ENCODE peak calls at places on chromosomes 7 and 10, in five cellular contexts. Z is HCT116, O is IMR-90, D is stomach, G is fibroblast of lung. X is an unnamed sample. For H3K4me1, the result is how much of the 10 kb centered on the place peaks cover.

GRCh38 chr7:30925117-30925516 is 13.5 kb downstream of the AQP1 start:
- DNase-seq in Z (no peak), O (no peak), D (peak), G (no peak), X (no peak)

GRCh38 chr7:156827587-156828203 is 65.3 kb downstream of the LMBR1 start:
- DNase-seq in Z (peak), O (peak), D (no peak), G (peak), X (no peak)

GRCh38 chr10:69750011-69750373 is 51.7 kb upstream of the COL13A1 start:
- DNase-seq in Z (no peak), O (no peak), D (no peak), G (no peak), X (no peak)

GRCh38 chr7:151129141-151129835 is 38.2 kb downstream of the GBX1 start:
- DNase-seq in Z (no peak), O (no peak), D (no peak), G (no peak), X (no peak)

GRCh38 chr7:96181174-96181573 is 140.7 kb downstream of the SLC25A13 start:
- DNase-seq in Z (no peak), O (no peak), D (no peak), G (peak), X (no peak)

GRCh38 chr10:949446-949845 is 17.9 kb upstream of the LARP4B start:
- DNase-seq in Z (no peak), O (no peak), D (no peak), G (no peak), X (no peak)

GRCh38 chr10:61410353-61410752 is 42.8 kb downstream of the TMEM26 start:
- DNase-seq in Z (no peak), O (no peak), D (no peak), G (no peak), X (no peak)

GRCh38 chr7:81064446-81064845 is 145.6 kb upstream of the SEMA3C start:
- DNase-seq in Z (no peak), O (peak), D (no peak), G (peak), X (no peak)

GRCh38 chr7:104861729-104862128 is 152.3 kb upstream of the KMT2E start:
- DNase-seq in Z (no peak), O (no peak), D (no peak), G (no peak), X (no peak)

GRCh38 chr10:73232887-73233286 is 14.2 kb downstream of the DNAJC9 start:
- DNase-seq in Z (no peak), O (no peak), D (no peak), G (no peak), X (no peak)

GRCh38 chr7:129434846-129435318 is 650 bp downstream of the STRIP2 start:
- DNase-seq in Z (no peak), O (peak), D (no peak), G (peak), X (peak)

GRCh38 chr7:116230191-116231005 is 20.1 kb downstream of the TES start:
- DNase-seq in Z (no peak), O (no peak), D (no peak), G (no peak), X (no peak)

GRCh38 chr7:127995157-127995865 is 35.9 kb downstream of the LRRC4 start:
- DNase-seq in Z (no peak), O (peak), D (no peak), G (peak), X (no peak)

GRCh38 chr7:92843034-92843760 is 6.8 kb upstream of the CDK6 start:
- DNase-seq in Z (no peak), O (peak), D (no peak), G (peak), X (no peak)

GRCh38 chr10:110568055-110568735 is 700 bp downstream of the SMC3 start:
- DNase-seq in Z (no peak), O (no peak), D (peak), G (peak), X (peak)

GRCh38 chr7:86939197-86939814 is 120.1 kb downstream of the ELAPOR2 start:
- DNase-seq in Z (peak), O (peak), D (no peak), G (peak), X (peak)

GRCh38 chr10:73859441-73860049 is 14.8 kb downstream of the CAMK2G start:
- DNase-seq in Z (no peak), O (no peak), D (no peak), G (no peak), X (no peak)

GRCh38 chr10:77377034-77377433 is 260.6 kb downstream of the KCNMA1 start:
- DNase-seq in Z (no peak), O (peak), D (no peak), G (peak), X (no peak)

GRCh38 chr10:12670004-12670403 is 320.7 kb downstream of the CAMK1D start:
- DNase-seq in Z (no peak), O (no peak), D (no peak), G (peak), X (no peak)

GRCh38 chr7:43872401-43873165 is 3.3 kb upstream of the MRPS24 start:
- DNase-seq in Z (no peak), O (peak), D (no peak), G (peak), X (peak)

GRCh38 chr7:50068850-50069551 is 24.0 kb downstream of the ZPBP start:
- DNase-seq in Z (peak), O (no peak), D (peak), G (peak), X (peak)

GRCh38 chr10:99532687-99533495 is at the start of gene NKX2-3:
- DNase-seq in Z (no peak), O (peak), D (peak), G (peak), X (peak)

GRCh38 chr10:82150123-82150900 is 275.3 kb downstream of the NRG3 start:
- DNase-seq in Z (no peak), O (no peak), D (no peak), G (peak), X (peak)

GRCh38 chr10:118002581-118002980 is 44.2 kb downstream of the RAB11FIP2 start:
- DNase-seq in Z (peak), O (peak), D (no peak), G (peak), X (no peak)

GRCh38 chr7:105224884-105225651 is 163.7 kb downstream of the SRPK2 start:
- DNase-seq in Z (peak), O (peak), D (no peak), G (peak), X (peak)

GRCh38 chr7:79702116-79702515 is 248.6 kb upstream of the MAGI2 start:
- DNase-seq in Z (no peak), O (peak), D (no peak), G (peak), X (no peak)

GRCh38 chr10:97760461-97761257 is 11.1 kb downstream of the SFRP5 start:
- DNase-seq in Z (no peak), O (no peak), D (no peak), G (no peak), X (no peak)

GRCh38 chr10:30111340-30111980 is 52.1 kb upstream of the JCAD start:
- DNase-seq in Z (no peak), O (peak), D (no peak), G (peak), X (no peak)

GRCh38 chr10:118042336-118042735 is 4.4 kb downstream of the RAB11FIP2 start:
- DNase-seq in Z (no peak), O (no peak), D (no peak), G (no peak), X (no peak)

GRCh38 chr7:65238785-65239184 is 134.9 kb upstream of the ZNF92 start:
- DNase-seq in Z (no peak), O (no peak), D (no peak), G (no peak), X (no peak)

GRCh38 chr10:90675621-90676020 is 182.2 kb downstream of the HTR7 start:
- DNase-seq in Z (no peak), O (peak), D (no peak), G (peak), X (no peak)

GRCh38 chr10:106185991-106186390 is 978.5 kb downstream of the SORCS1 start:
- DNase-seq in Z (no peak), O (peak), D (no peak), G (peak), X (no peak)

GRCh38 chr7:76300210-76300731 is 2.2 kb upstream of the HSPB1 start:
- DNase-seq in Z (peak), O (peak), D (peak), G (peak), X (peak)

GRCh38 chr10:69472544-69472943 is 21.3 kb downstream of the TSPAN15 start:
- DNase-seq in Z (no peak), O (no peak), D (no peak), G (no peak), X (no peak)

GRCh38 chr10:59844436-59844835 is 61.9 kb downstream of the CCDC6 start:
- DNase-seq in Z (no peak), O (no peak), D (no peak), G (no peak), X (no peak)

GRCh38 chr10:122296363-122297120 is 25.4 kb downstream of the BTBD16 start:
- DNase-seq in Z (no peak), O (no peak), D (no peak), G (no peak), X (no peak)

GRCh38 chr7:69701241-69701741 is 103.0 kb downstream of the AUTS2 start:
- DNase-seq in Z (no peak), O (no peak), D (no peak), G (no peak), X (no peak)

GRCh38 chr7:33326485-33326848 is 197.1 kb downstream of the BBS9 start:
- DNase-seq in Z (no peak), O (no peak), D (no peak), G (no peak), X (no peak)

GRCh38 chr7:33327427-33327826 is 198.1 kb downstream of the BBS9 start:
- DNase-seq in Z (no peak), O (no peak), D (no peak), G (no peak), X (no peak)

DNA sequence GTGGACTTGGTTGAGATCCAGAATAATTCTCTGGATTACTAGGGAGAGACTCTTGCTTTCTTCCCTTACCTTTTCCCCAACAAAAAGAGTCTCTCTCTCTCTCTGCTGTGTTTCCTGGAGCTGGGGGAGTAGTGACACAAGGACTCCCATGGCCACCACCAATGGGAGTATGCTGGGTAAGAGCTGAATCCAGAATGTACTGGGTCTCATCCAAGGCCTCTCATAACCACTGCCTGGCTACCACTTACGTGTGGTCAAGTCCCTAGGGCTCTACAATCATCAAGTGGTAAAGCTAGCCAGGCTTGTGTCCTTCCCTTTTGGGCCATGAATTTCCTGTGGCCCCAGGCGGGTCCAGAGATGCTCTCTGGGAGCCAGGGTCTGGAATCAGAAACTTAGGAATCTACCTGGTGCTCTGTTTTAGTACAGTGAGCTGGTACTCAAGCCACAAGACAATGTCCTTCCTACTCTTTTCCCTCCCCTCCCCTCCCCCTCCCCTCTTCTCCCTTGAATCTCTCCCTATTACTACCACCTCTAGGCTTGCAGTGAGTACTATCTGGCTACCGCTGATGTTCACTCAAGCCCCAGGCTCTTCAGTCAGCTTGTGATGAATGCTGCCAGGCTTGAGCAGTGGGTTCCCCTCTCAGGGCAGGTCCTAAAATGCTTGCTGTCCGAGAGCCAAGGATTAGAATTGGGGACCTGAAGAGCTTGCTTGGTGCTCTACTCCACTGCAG is 196.6 kb downstream of the BBS9 start:
- DNase-seq in Z (no peak), O (no peak), D (no peak), G (no peak), X (no peak)
- H3K4me1 ChIP-seq in Z (under half), O (under half), D (under half), G (under half), X (under half)

DNA sequence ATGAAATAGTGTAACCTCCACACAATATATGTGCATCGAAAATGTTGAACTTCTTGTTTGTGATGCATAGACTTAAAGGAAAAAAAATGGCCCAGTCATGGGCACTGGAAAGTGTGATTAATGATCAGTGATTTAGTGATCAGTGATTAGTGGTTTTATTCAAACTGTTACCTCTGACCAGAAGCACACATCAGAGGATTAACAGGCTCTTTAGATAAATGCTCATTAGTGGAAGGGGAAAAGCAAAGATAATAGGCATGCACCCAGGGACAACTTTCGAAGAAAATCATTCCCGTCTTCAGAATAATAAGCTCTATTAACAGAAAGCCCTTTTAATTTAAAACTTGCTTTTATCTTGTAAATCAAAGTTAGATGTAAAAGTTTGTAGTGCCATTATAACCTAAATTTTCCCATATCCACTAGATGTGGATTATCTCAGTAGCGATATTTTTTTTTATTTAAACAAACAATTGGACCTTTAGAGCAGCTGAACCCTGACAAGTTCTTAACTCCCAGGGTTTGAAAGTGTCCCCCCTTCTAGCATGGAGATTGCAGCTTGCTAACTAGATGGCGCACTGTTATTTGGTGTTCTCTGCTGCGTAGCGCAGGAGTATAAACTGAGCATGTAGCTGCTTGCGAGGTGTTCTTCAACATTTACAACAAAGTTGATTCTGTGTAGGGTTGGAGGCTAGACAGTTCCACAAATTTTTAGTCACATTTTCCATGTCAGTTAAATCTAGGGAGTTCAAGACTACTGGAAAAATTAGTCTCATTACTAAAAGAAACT is at the start of gene CREB5:
- DNase-seq in Z (no peak), O (peak), D (no peak), G (no peak), X (no peak)
- TF ChIP-seq CTCF in Z (no peak), O (peak), D (no peak), G (peak), X (no peak)

GRCh38 chr7:40921589-40922315 is 781.1 kb downstream of the INHBA start:
- DNase-seq in Z (no peak), O (no peak), D (no peak), G (no peak), X (no peak)
- H3K4me1 ChIP-seq in Z (under half), O (under half), D (under half), G (under half), X (under half)

GRCh38 chr7:97845622-97846203 is 26.5 kb downstream of the ASNS start:
- DNase-seq in Z (peak), O (peak), D (no peak), G (peak), X (no peak)
- TF ChIP-seq CTCF in Z (peak), O (peak), D (no peak), G (peak), X (peak)

GRCh38 chr10:95445223-95445836 is 115.8 kb downstream of the SORBS1 start:
- DNase-seq in Z (peak), O (peak), D (peak), G (peak), X (peak)
- H3K4me1 ChIP-seq in Z (under half), O (under half), D (half or more), G (under half), X (under half)

DNA sequence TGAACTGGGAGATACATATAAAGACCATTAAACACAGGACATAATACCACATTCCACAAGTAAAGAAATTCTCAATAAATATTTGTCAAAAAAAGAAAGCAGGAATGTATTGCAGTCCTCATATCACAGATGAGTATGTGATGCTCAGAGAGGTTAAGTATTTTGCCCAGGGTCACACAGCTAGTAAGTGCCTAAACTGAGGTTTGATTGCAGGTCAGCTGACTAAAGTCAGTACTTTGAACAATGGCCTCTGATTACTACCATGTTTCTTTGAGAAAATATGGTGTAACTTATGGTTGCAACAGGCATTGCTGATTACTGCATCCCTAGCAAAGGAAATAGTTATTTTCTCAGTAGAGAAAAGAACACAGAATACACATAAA is 267.1 kb downstream of the ELMO1 start:
- DNase-seq in Z (no peak), O (no peak), D (no peak), G (no peak), X (no peak)
- TF ChIP-seq CTCF in Z (no peak), O (no peak), D (no peak), G (no peak), X (no peak)

GRCh38 chr10:124962421-124962820 is 20.5 kb downstream of the ZRANB1 start:
- DNase-seq in Z (no peak), O (peak), D (no peak), G (peak), X (no peak)

GRCh38 chr10:124966008-124966407 is 24.1 kb downstream of the ZRANB1 start:
- DNase-seq in Z (no peak), O (peak), D (no peak), G (no peak), X (no peak)

GRCh38 chr10:124972637-124973036 is 30.7 kb downstream of the ZRANB1 start:
- DNase-seq in Z (no peak), O (no peak), D (no peak), G (no peak), X (no peak)

GRCh38 chr10:124971276-124971675 is 29.4 kb downstream of the ZRANB1 start:
- DNase-seq in Z (no peak), O (no peak), D (no peak), G (peak), X (no peak)

GRCh38 chr10:124967255-124967654 is 25.3 kb downstream of the ZRANB1 start:
- DNase-seq in Z (no peak), O (no peak), D (no peak), G (no peak), X (no peak)
- H3K4me1 ChIP-seq in Z (under half), O (under half), D (under half), G (under half), X (under half)

GRCh38 chr7:137488038-137488437 is 144.5 kb upstream of the PTN start:
- DNase-seq in Z (no peak), O (peak), D (no peak), G (peak), X (no peak)
- TF ChIP-seq CTCF in Z (no peak), O (peak), D (no peak), G (no peak), X (no peak)

DNA sequence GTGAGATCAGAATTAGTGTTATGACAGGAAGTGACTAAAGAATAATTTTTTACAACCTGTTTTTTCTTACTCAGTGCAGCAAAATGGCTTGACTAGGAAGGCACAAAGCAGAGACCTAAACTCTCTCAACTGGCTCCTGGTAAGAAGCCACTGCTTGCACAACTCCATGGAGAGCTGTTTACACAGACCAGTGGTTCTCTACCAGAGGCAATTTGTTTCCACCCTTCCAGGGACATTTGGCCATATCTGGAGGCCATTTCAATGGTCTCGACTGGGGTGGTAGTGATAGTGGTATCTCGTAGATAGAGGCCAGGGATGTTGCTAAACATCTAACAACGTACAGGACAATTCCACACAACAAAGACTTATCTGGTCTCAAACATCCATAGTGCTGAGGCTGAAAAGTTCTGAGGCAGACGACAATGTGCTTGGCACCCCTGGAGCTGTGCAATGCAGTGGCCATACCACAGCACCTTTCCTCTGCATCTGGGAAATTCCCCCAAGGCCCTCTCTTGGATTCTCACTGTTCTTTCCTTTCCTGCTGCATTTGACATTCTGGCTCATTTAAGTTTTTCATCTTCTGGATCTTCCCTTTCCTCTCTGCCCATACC is 105.4 kb upstream of the LAMB4 start:
- DNase-seq in Z (no peak), O (peak), D (no peak), G (no peak), X (peak)
- H3K4me1 ChIP-seq in Z (under half), O (under half), D (under half), G (under half), X (under half)

GRCh38 chr10:34859170-34859569 is 44.1 kb upstream of the PARD3 start:
- DNase-seq in Z (no peak), O (peak), D (no peak), G (no peak), X (no peak)
- TF ChIP-seq CTCF in Z (no peak), O (no peak), D (no peak), G (no peak), X (no peak)